ENCODE peak calls at places on chromosomes 12 and 14, in ten cellular contexts. K, B, I, Y, V, H, X, D, Q and J are unnamed samples.

GRCh38 chr14:99995700-99996356 is 69.4 kb upstream of the EVL start:
- DNase-seq in K (peak; percentile 71), B (peak; percentile 77), I (peak; percentile 79), Y (peak; percentile 77), V (peak; percentile 83), H (no peak), X (peak; percentile 65), D (no peak), Q (peak; percentile 89), J (peak; percentile 42)

GRCh38 chr12:116609715-116610114 is 50.5 kb downstream of the MAP1LC3B2 start:
- DNase-seq in K (no peak), B (no peak), I (no peak), Y (no peak), V (no peak), H (no peak), X (peak; percentile 79), D (no peak), Q (no peak), J (no peak)

GRCh38 chr14:47674148-47674545 is 1.3 kb downstream of the MDGA2 start:
- DNase-seq in K (no peak), B (no peak), I (no peak), Y (no peak), V (no peak), H (no peak), X (no peak), D (peak; percentile 73), Q (no peak), J (no peak)

GRCh38 chr14:47148686-47149085 is 497.1 kb upstream of the RPL10L start:
- DNase-seq in K (no peak), B (no peak), I (no peak), Y (no peak), V (no peak), H (no peak), X (no peak), D (no peak), Q (no peak), J (no peak)

GRCh38 chr12:123268850-123269249 is 2.8 kb downstream of the CDK2AP1 start:
- DNase-seq in K (no peak), B (no peak), I (no peak), Y (no peak), V (no peak), H (no peak), X (no peak), D (peak; percentile 55), Q (no peak), J (peak; percentile 40)

GRCh38 chr12:25404955-25405354 is 148.1 kb downstream of the LMNTD1 start:
- DNase-seq in K (no peak), B (peak; percentile 39), I (no peak), Y (no peak), V (no peak), H (no peak), X (peak; percentile 20), D (no peak), Q (no peak), J (no peak)

GRCh38 chr14:21192875-21193535 is 37.1 kb upstream of the OR5AU1 start:
- DNase-seq in K (no peak), B (no peak), I (no peak), Y (no peak), V (no peak), H (no peak), X (no peak), D (peak; percentile 50), Q (no peak), J (no peak)

GRCh38 chr12:53952871-53953734 is 1.6 kb upstream of the HOXC12 start:
- DNase-seq in K (no peak), B (no peak), I (no peak), Y (peak; percentile 47), V (no peak), H (peak; percentile 78), X (no peak), D (peak; percentile 83), Q (no peak), J (no peak)

DNA sequence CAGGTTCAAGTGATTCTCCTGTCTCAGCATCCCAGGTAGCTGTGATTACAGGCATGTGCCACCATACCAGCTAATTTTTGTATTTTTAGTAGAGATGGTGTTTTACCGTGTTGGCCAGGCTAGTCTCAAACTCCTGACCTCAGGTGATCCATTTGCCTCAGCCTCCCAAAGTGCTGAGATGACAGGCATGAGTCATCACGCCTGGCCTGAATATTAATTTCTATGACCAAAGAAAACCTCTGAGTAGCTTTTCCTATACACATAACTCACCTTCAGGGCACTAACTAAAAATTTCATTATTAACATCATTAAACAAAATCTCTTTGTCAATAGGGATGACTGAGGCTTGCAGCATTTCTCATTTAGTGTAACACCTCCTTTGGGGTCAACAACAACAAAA is 259.6 kb upstream of the KRR1 start:
- DNase-seq in K (no peak), B (no peak), I (no peak), Y (no peak), V (no peak), H (no peak), X (no peak), D (no peak), Q (no peak), J (no peak)
- TF ChIP-seq EP300 in K (no peak), B (no peak), I (no peak), Y (no peak), V (no peak), H (no peak), X (no peak), D (no peak), Q (no peak), J (no peak)

DNA sequence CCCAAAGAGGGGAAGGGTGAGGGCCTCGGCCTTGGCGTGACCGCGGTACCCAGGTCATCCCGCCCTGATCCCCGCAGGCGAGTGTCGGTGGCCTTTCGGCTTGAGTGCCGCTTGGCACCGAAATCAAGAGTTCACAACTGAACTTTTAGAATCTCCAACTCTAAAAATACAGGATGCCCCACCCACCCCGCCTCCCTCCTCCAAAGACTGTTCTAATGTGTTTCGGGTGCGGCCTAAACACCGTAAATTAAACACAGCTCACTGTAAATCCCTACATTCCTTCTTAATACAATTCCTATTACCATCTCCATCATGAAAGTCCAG is 11.4 kb downstream of the SCNN1A start:
- DNase-seq in K (no peak), B (no peak), I (no peak), Y (no peak), V (peak; percentile 51), H (no peak), X (no peak), D (no peak), Q (no peak), J (no peak)
- H3K4me3 ChIP-seq in K (peak overlapping the region; percentile 67), B (peak overlapping the region; percentile 52), I (peak overlapping the region; percentile 60), Y (peak overlapping the region; percentile 65), V (peak overlapping the region; percentile 44), H (peak overlapping the region; percentile 84), X (peak overlapping the region; percentile 56), D (peak overlapping the region; percentile 64), Q (no peak overlapping the region), J (peak overlapping the region; percentile 52)

GRCh38 chr12:780750-781379 is 28.5 kb downstream of the WNK1 start:
- DNase-seq in K (no peak), B (no peak), I (no peak), Y (no peak), V (no peak), H (no peak), X (no peak), D (no peak), Q (no peak), J (no peak)

GRCh38 chr12:779745-780734 is 27.7 kb downstream of the WNK1 start:
- DNase-seq in K (no peak), B (no peak), I (no peak), Y (peak; percentile 35), V (no peak), H (no peak), X (no peak), D (no peak), Q (no peak), J (no peak)

GRCh38 chr12:778615-779014 is 26.2 kb downstream of the WNK1 start:
- DNase-seq in K (no peak), B (no peak), I (no peak), Y (no peak), V (no peak), H (no peak), X (no peak), D (no peak), Q (no peak), J (no peak)

GRCh38 chr12:774051-774614 is 21.8 kb downstream of the WNK1 start:
- DNase-seq in K (no peak), B (no peak), I (no peak), Y (no peak), V (no peak), H (no peak), X (no peak), D (no peak), Q (no peak), J (no peak)

GRCh38 chr12:777550-778047 is 25.2 kb downstream of the WNK1 start:
- DNase-seq in K (no peak), B (no peak), I (no peak), Y (no peak), V (no peak), H (no peak), X (no peak), D (no peak), Q (no peak), J (no peak)
- H3K4me1 ChIP-seq in K (peaks cover 70% of the 10 kb centered on the region), B (peaks cover 41% of the 10 kb centered on the region), I (peaks cover 9% of the 10 kb centered on the region), Y (peaks cover 86% of the 10 kb centered on the region), V (peaks cover 46% of the 10 kb centered on the region), H (peaks cover 64% of the 10 kb centered on the region), X (no peaks in the 10 kb centered on the region), D (peaks cover 48% of the 10 kb centered on the region), Q (peaks cover 22% of the 10 kb centered on the region), J (peaks cover 2% of the 10 kb centered on the region)

GRCh38 chr12:32773686-32774085 is 18.0 kb upstream of the YARS2 start:
- DNase-seq in K (no peak), B (no peak), I (peak; percentile 44), Y (no peak), V (no peak), H (no peak), X (no peak), D (no peak), Q (no peak), J (no peak)

GRCh38 chr12:32777159-32777558 is 21.5 kb upstream of the YARS2 start:
- DNase-seq in K (no peak), B (no peak), I (no peak), Y (no peak), V (no peak), H (no peak), X (no peak), D (no peak), Q (no peak), J (no peak)

GRCh38 chr12:32777776-32778175 is 22.1 kb upstream of the YARS2 start:
- DNase-seq in K (no peak), B (no peak), I (no peak), Y (no peak), V (no peak), H (no peak), X (no peak), D (no peak), Q (no peak), J (no peak)

GRCh38 chr12:32780111-32780510 is 24.4 kb upstream of the YARS2 start:
- DNase-seq in K (no peak), B (no peak), I (no peak), Y (no peak), V (no peak), H (no peak), X (no peak), D (no peak), Q (no peak), J (no peak)

GRCh38 chr12:32776258-32776657 is 20.6 kb upstream of the YARS2 start:
- DNase-seq in K (no peak), B (no peak), I (no peak), Y (no peak), V (no peak), H (no peak), X (no peak), D (no peak), Q (no peak), J (no peak)
- TF ChIP-seq EP300 in K (no peak), B (no peak), I (no peak), Y (no peak), V (no peak), H (no peak), X (no peak), D (no peak), Q (no peak), J (no peak)